ENCODE peak calls at places on chromosomes 13 and 19, in five cellular contexts. W, U, S, X and R are unnamed samples. For H3K36me3 and H3K9me3, the result is how much of the 10 kb centered on the place peaks cover.

GRCh38 chr19:40521276-40521675 is 54.5 kb downstream of the SPTBN4 start:
- DNase-seq in W (no peak), U (no peak), S (no peak), X (no peak), R (no peak)

GRCh38 chr19:5126498-5127223 is 157.7 kb downstream of the KDM4B start:
- DNase-seq in W (no peak), U (no peak), S (no peak), X (no peak), R (no peak)

GRCh38 chr13:109704771-109705628 is 81.4 kb downstream of the IRS2 start:
- DNase-seq in W (no peak), U (no peak), S (no peak), X (peak), R (no peak)

GRCh38 chr19:13742756-13743155 is 21.6 kb upstream of the MRI1 start:
- DNase-seq in W (no peak), U (no peak), S (no peak), X (no peak), R (no peak)

GRCh38 chr19:52331757-52332156 is 4.3 kb upstream of the ZNF610 start:
- DNase-seq in W (no peak), U (no peak), S (no peak), X (no peak), R (no peak)

GRCh38 chr13:44188257-44188656 is 185.4 kb upstream of the SERP2 start:
- DNase-seq in W (no peak), U (no peak), S (no peak), X (no peak), R (no peak)

GRCh38 chr13:59750860-59751259 is 412.9 kb downstream of the DIAPH3 start:
- DNase-seq in W (no peak), U (peak), S (no peak), X (no peak), R (no peak)

GRCh38 chr13:45773236-45773635 is 71.1 kb downstream of the CBY2 start:
- DNase-seq in W (no peak), U (no peak), S (no peak), X (no peak), R (no peak)

GRCh38 chr19:5967994-5968430 is 9.9 kb downstream of the RANBP3 start:
- DNase-seq in W (peak), U (peak), S (no peak), X (peak), R (peak)

GRCh38 chr13:94157705-94158218 is 321.7 kb downstream of the DCT start:
- DNase-seq in W (no peak), U (no peak), S (no peak), X (no peak), R (no peak)

DNA sequence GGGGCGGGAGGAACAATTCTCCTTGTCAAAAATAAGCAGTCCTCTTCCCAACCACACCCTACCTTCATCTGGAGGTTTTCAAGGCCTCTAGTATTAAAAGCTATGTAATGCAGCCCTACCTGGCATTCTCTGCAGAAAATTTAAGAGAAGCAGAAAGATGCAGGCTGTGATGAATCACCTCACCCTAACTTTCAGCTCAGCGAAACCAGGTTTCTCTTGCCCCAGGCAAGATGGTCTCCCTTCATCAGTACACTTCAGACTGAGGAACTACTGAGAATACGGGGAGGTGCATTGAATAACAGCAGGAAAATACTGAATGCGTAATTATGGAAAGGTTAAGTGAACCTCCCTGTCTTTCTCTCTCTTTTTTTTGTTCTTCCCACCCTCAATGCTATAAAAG is 437.6 kb upstream of the KLF12 start:
- DNase-seq in W (no peak), U (no peak), S (no peak), X (no peak), R (no peak)
- H3K27ac ChIP-seq in W (no peak), U (no peak), S (no peak), X (no peak), R (no peak)

GRCh38 chr19:2853015-2853606 is 11.8 kb downstream of the ZNF555 start:
- DNase-seq in W (no peak), U (no peak), S (no peak), X (no peak), R (no peak)

GRCh38 chr19:2854849-2855248 is 12.3 kb upstream of the ZNF556 start:
- DNase-seq in W (no peak), U (no peak), S (no peak), X (no peak), R (no peak)

GRCh38 chr19:2852598-2852997 is 11.3 kb downstream of the ZNF555 start:
- DNase-seq in W (no peak), U (no peak), S (no peak), X (no peak), R (no peak)

GRCh38 chr19:2858864-2859263 is 8.3 kb upstream of the ZNF556 start:
- DNase-seq in W (no peak), U (no peak), S (no peak), X (no peak), R (no peak)

DNA sequence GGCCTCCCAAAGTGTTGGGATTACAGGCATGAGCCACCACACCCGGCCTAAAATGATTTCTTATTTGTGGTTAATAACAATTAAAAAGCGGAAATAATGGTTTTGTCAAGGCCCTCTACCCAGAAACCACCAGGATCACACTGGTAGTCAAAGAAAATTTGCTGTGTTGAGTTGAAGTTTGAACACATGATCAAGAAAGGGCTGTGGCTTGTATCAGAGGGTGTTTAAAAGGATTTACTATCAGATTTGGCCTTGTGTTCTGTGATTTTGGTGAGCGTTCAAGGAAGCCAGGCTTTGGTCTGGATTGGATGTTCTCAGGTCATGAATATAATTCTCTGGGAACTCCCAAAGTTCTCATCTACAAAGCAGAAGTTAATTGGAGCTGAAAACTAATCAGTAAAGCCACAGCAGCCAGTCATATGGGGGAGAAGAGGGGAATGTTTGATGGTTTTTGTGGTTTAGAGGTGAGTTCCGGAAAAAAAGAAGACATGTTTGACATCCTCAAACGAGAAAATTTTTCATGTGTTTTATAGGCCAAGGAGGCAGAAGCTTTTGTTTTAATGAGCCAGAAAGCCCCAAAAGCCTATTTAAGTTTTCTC is 10.6 kb upstream of the ZNF556 start:
- DNase-seq in W (peak), U (no peak), S (no peak), X (no peak), R (no peak)
- H3K36me3 ChIP-seq in W (under half), U (under half), S (under half), X (under half), R (under half)

GRCh38 chr19:43956827-43957226 is 5.8 kb downstream of the ZNF221 start:
- DNase-seq in W (no peak), U (no peak), S (no peak), X (no peak), R (no peak)

GRCh38 chr19:43957891-43958290 is 6.9 kb downstream of the ZNF221 start:
- DNase-seq in W (no peak), U (no peak), S (no peak), X (no peak), R (no peak)

GRCh38 chr19:43966079-43966694 is 15.2 kb downstream of the ZNF221 start:
- DNase-seq in W (no peak), U (no peak), S (no peak), X (no peak), R (no peak)

DNA sequence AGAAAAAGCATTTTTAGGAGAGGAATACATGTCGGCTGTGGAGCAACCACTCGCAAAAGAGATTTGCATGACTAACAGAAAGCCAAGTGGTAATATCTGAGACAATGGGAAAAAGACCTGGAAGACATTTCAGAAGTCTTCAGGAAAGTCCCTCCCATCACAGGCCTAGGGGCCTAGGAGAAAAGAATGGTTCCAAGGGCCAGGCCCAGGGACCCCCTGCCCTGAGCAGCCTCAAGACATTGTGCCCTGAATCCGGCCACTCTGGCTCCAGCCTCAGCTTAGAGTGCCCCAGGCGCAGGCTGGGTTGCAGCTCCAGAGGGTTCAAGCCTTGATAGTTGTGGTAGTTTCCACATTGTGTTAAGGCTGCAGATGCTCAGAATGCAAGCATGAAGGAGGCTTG is 9.4 kb downstream of the ZNF221 start:
- DNase-seq in W (no peak), U (no peak), S (no peak), X (no peak), R (no peak)
- H3K9me3 ChIP-seq in W (under half), U (under half), S (under half), X (under half), R (under half)

DNA sequence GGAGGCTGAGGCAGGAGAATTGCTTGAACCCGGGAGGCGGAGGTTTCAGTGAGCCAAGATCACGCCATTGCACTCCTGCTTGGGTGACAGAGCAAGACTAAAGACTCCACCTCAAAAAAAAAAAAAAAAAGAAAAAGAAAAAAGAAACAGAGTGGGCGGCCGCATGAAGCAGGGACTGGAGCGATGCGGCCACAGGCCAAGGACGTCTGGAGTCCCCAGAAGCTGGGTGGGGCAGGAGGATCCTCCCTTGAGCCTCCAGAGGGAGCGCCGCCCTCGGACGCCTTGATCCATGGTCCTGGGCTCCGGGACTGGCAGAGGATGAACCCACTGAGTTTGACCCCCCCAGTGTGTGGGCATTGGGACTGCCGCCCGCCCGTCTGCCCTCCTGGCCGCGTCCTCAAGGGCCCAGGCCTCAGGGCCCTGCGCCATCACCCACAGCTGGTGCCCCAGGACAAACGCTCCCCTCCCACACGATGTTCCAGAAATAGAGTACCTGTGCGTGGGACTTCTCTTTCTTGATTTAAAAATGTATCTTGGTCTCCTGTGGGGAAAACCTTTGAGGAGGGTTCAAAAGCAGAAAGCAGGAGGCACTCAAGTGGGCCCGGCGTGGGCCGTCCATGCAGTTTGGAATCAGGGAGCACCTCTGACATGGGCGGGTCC is 15.5 kb downstream of the BTBD2 start:
- DNase-seq in W (no peak), U (no peak), S (no peak), X (no peak), R (no peak)
- H3K27ac ChIP-seq in W (no peak), U (no peak), S (no peak), X (no peak), R (no peak)

GRCh38 chr19:10141973-10142372 is 22.3 kb upstream of the EIF3G start:
- DNase-seq in W (no peak), U (no peak), S (no peak), X (no peak), R (no peak)
- H3K36me3 ChIP-seq in W (under half), U (half or more), S (half or more), X (under half), R (under half)

GRCh38 chr19:9149976-9150375 is 9.8 kb downstream of the ZNF317 start:
- DNase-seq in W (no peak), U (no peak), S (no peak), X (no peak), R (no peak)

GRCh38 chr19:9150650-9151049 is 10.5 kb downstream of the ZNF317 start:
- DNase-seq in W (no peak), U (no peak), S (no peak), X (no peak), R (no peak)

GRCh38 chr19:9148687-9149086 is 8.5 kb downstream of the ZNF317 start:
- DNase-seq in W (no peak), U (no peak), S (no peak), X (no peak), R (no peak)

GRCh38 chr19:9155591-9155990 is 15.4 kb downstream of the ZNF317 start:
- DNase-seq in W (no peak), U (no peak), S (no peak), X (no peak), R (no peak)

GRCh38 chr19:9151367-9151766 is 11.2 kb downstream of the ZNF317 start:
- DNase-seq in W (no peak), U (no peak), S (no peak), X (no peak), R (no peak)
- H3K9me3 ChIP-seq in W (under half), U (under half), S (under half), X (under half), R (under half)

GRCh38 chr13:81408647-81409046 is 1067.7 kb upstream of the SPRY2 start:
- DNase-seq in W (no peak), U (no peak), S (no peak), X (no peak), R (no peak)
- H3K27ac ChIP-seq in W (no peak), U (no peak), S (no peak), X (no peak), R (no peak)

GRCh38 chr19:46724468-46724867 is 7.6 kb upstream of the PRKD2 start:
- DNase-seq in W (no peak), U (no peak), S (no peak), X (no peak), R (peak)
- H3K36me3 ChIP-seq in W (under half), U (half or more), S (half or more), X (under half), R (half or more)

GRCh38 chr19:44180968-44181367 is 16.1 kb downstream of the ZNF226 start:
- DNase-seq in W (no peak), U (no peak), S (no peak), X (no peak), R (no peak)

GRCh38 chr19:44182145-44182544 is 17.2 kb downstream of the ZNF226 start:
- DNase-seq in W (no peak), U (no peak), S (no peak), X (no peak), R (no peak)

DNA sequence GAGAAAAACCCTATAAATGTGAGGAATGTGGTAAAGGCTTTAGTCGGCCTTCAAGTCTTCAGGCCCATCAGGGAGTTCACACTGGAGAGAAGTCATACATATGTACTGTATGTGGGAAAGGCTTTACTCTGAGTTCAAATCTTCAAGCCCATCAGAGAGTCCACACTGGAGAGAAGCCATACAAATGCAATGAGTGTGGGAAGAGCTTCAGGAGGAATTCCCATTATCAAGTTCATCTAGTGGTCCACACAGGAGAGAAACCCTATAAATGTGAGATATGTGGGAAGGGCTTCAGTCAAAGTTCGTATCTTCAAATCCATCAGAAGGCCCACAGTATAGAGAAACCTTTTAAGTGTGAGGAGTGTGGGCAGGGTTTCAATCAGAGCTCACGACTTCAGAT is 11.7 kb downstream of the ZNF226 start:
- DNase-seq in W (no peak), U (no peak), S (no peak), X (no peak), R (no peak)
- H3K9me3 ChIP-seq in W (half or more), U (under half), S (under half), X (under half), R (half or more)

GRCh38 chr19:20182232-20182785 is 15.3 kb downstream of the ZNF486 start:
- DNase-seq in W (no peak), U (no peak), S (no peak), X (no peak), R (no peak)

DNA sequence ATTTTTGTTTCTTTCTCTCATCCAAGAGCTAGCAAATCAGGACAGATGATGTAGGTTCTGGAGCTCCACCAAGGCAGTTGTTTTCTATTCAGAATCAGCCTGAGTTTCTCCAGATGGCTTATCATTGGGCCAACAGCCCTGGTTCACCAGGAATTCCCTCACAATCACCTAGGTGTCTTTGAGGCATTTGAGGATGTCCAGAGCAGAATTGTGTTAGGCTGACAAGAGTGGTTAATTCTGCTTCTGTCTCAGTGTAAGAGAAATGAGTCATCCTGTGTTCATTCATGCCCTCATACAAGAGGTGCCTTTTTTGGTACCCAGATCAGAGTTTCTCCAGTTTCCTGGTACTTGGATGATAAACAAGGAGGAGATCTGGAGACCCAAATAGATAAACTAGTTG is 12.9 kb downstream of the ZNF486 start:
- DNase-seq in W (no peak), U (no peak), S (no peak), X (no peak), R (no peak)
- H3K27ac ChIP-seq in W (no peak), U (no peak), S (no peak), X (no peak), R (no peak)